ENCODE peak calls at places on chromosomes 2 and 18, in ten cellular contexts. Z is esophagus squamous epithelium; M is A549; T is tibial artery; R is heart left ventricle; B is CD8-positive, alpha-beta memory T cell; F is colonic mucosa; V is H1; D is IMR-90; N is left lung. X is an unnamed sample.

GRCh38 chr2:173448938-173449471 is 94.3 kb downstream of the CDCA7 start:
- DNase-seq in Z (peak; percentile 14), M (peak; percentile 90), T (peak; percentile 79), R (peak; percentile 88), B (peak; percentile 51), F (peak; percentile 93), V (peak; percentile 73), D (peak; percentile 73), N (peak; percentile 81), X (peak; percentile 88)

GRCh38 chr18:45828917-45829811 is 3.7 kb downstream of the SIGLEC15 start:
- DNase-seq in Z (no peak), M (no peak), T (no peak), R (no peak), B (no peak), F (no peak), V (no peak), D (no peak), N (no peak), X (peak; percentile 16)

GRCh38 chr18:48032876-48033769 is 102.7 kb upstream of the SMAD2 start:
- DNase-seq in Z (no peak), M (no peak), T (peak; percentile 35), R (no peak), B (no peak), F (no peak), V (no peak), D (peak; percentile 53), N (peak; percentile 23), X (peak; percentile 28)

GRCh38 chr2:241315183-241315878 is at the start of gene HDLBP:
- DNase-seq in Z (peak; percentile 94), M (peak; percentile 99), T (peak; percentile 100), R (peak; percentile 100), B (peak; percentile 100), F (peak; percentile 100), V (peak; percentile 98), D (peak; percentile 99), N (peak; percentile 100), X (peak; percentile 97)

GRCh38 chr18:75204978-75205759 is 3.8 kb downstream of the PTGR3 start:
- DNase-seq in Z (no peak), M (no peak), T (no peak), R (no peak), B (no peak), F (no peak), V (no peak), D (peak; percentile 23), N (no peak), X (no peak)

GRCh38 chr2:23992931-23993330 is 17.0 kb upstream of the MFSD2B start:
- DNase-seq in Z (no peak), M (no peak), T (no peak), R (no peak), B (no peak), F (no peak), V (no peak), D (no peak), N (no peak), X (no peak)

GRCh38 chr18:78528437-78529228 is 451.0 kb upstream of the SALL3 start:
- DNase-seq in Z (no peak), M (no peak), T (no peak), R (no peak), B (no peak), F (no peak), V (no peak), D (no peak), N (no peak), X (no peak)

GRCh38 chr2:65420712-65421431 is 11.5 kb downstream of the SPRED2 start:
- DNase-seq in Z (no peak), M (peak; percentile 50), T (no peak), R (no peak), B (no peak), F (no peak), V (no peak), D (peak; percentile 80), N (no peak), X (peak; percentile 56)

GRCh38 chr2:177902395-177903160 is 170.0 kb downstream of the PDE11A start:
- DNase-seq in Z (no peak), M (no peak), T (no peak), R (no peak), B (no peak), F (no peak), V (no peak), D (no peak), N (no peak), X (no peak)

GRCh38 chr2:64922482-64923384 is 66.5 kb upstream of the SLC1A4 start:
- DNase-seq in Z (no peak), M (no peak), T (no peak), R (no peak), B (no peak), F (no peak), V (no peak), D (no peak), N (no peak), X (no peak)

GRCh38 chr2:163011035-163011434 is 172.5 kb upstream of the KCNH7 start:
- DNase-seq in Z (no peak), M (no peak), T (no peak), R (no peak), B (no peak), F (no peak), V (no peak), D (no peak), N (no peak), X (no peak)

GRCh38 chr2:57959380-57959779 is 87.2 kb upstream of the VRK2 start:
- DNase-seq in Z (no peak), M (no peak), T (no peak), R (no peak), B (no peak), F (no peak), V (no peak), D (no peak), N (no peak), X (no peak)

GRCh38 chr2:232142049-232142448 is 180.5 kb downstream of the DIS3L2 start:
- DNase-seq in Z (no peak), M (peak; percentile 40), T (no peak), R (peak; percentile 31), B (no peak), F (no peak), V (no peak), D (peak; percentile 31), N (no peak), X (peak; percentile 22)

GRCh38 chr2:213187833-213188532 is 36.6 kb upstream of the IKZF2 start:
- DNase-seq in Z (no peak), M (peak; percentile 52), T (no peak), R (no peak), B (no peak), F (no peak), V (peak; percentile 69), D (peak; percentile 60), N (no peak), X (peak; percentile 55)

GRCh38 chr18:10361660-10362059 is 92.8 kb upstream of the APCDD1 start:
- DNase-seq in Z (no peak), M (no peak), T (no peak), R (no peak), B (no peak), F (no peak), V (no peak), D (no peak), N (no peak), X (no peak)
- H3K9me3 ChIP-seq in Z (peaks cover 9% of the 10 kb centered on the region), M (peaks cover 6% of the 10 kb centered on the region), T (no peaks in the 10 kb centered on the region), R (no peaks in the 10 kb centered on the region), B (peaks cover 7% of the 10 kb centered on the region), F (no peaks in the 10 kb centered on the region), V (peaks cover 3% of the 10 kb centered on the region), D (peaks cover 5% of the 10 kb centered on the region), N (no peaks in the 10 kb centered on the region), X (peaks cover 3% of the 10 kb centered on the region)

DNA sequence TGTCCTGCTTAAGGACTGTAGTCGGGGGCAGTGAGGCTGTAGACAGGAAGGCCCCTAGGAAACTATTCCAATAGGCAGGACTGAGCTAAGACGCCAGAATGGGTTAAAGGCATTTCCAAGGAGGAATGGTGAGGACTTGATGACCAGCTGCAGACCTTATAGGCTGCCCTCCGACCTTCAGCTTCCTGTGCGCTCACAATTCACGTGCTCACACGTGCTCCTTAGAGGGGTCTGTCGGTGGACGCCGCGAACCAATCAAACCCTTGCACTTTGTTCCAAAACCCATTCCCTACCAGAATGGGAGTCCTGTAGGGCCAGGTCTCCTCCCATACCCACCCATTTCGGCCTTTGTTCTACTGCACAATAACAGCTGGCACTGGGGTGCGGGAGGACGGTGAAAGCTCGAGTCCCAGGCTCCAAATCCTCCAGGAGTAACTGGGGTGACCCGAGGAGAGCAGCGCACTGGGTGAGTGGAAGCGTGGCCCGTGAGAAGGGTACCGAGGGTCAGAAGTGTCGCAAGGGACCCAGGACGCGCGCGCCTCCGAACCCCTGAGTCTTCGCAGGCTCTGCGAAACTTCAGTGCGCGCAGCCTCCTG is 12.9 kb downstream of the SIX3 start:
- DNase-seq in Z (no peak), M (no peak), T (no peak), R (no peak), B (no peak), F (no peak), V (no peak), D (no peak), N (no peak), X (no peak)
- H3K4me3 ChIP-seq in Z (no peak overlapping the region), M (no peak overlapping the region), T (peak overlapping the region; percentile 34), R (peak overlapping the region; percentile 42), B (no peak overlapping the region), F (no peak overlapping the region), V (peak overlapping the region; percentile 2), D (no peak overlapping the region), N (no peak overlapping the region), X (no peak overlapping the region)

GRCh38 chr18:35588995-35589394 is 7.5 kb downstream of the GALNT1 start:
- DNase-seq in Z (no peak), M (no peak), T (no peak), R (no peak), B (peak; percentile 7), F (no peak), V (peak; percentile 46), D (no peak), N (no peak), X (no peak)

GRCh38 chr18:35582310-35582682 is 756 bp downstream of the GALNT1 start:
- DNase-seq in Z (no peak), M (no peak), T (no peak), R (no peak), B (no peak), F (no peak), V (no peak), D (no peak), N (no peak), X (no peak)

GRCh38 chr18:35582899-35583558 is 1.5 kb downstream of the GALNT1 start:
- DNase-seq in Z (no peak), M (no peak), T (no peak), R (no peak), B (no peak), F (no peak), V (no peak), D (peak; percentile 45), N (no peak), X (no peak)

GRCh38 chr18:35588122-35588521 is 6.6 kb downstream of the GALNT1 start:
- DNase-seq in Z (no peak), M (no peak), T (no peak), R (no peak), B (no peak), F (no peak), V (no peak), D (no peak), N (no peak), X (no peak)

GRCh38 chr18:35585608-35586007 is 4.1 kb downstream of the GALNT1 start:
- DNase-seq in Z (no peak), M (no peak), T (no peak), R (no peak), B (no peak), F (no peak), V (no peak), D (no peak), N (no peak), X (no peak)
- H3K9me3 ChIP-seq in Z (no peaks in the 10 kb centered on the region), M (peaks cover 36% of the 10 kb centered on the region), T (peaks cover 6% of the 10 kb centered on the region), R (no peaks in the 10 kb centered on the region), B (peaks cover 4% of the 10 kb centered on the region), F (no peaks in the 10 kb centered on the region), V (peaks cover 7% of the 10 kb centered on the region), D (peaks cover 3% of the 10 kb centered on the region), N (no peaks in the 10 kb centered on the region), X (peaks cover 29% of the 10 kb centered on the region)

GRCh38 chr2:157894694-157895450 is 18.7 kb upstream of the ACVR1 start:
- DNase-seq in Z (no peak), M (no peak), T (no peak), R (no peak), B (no peak), F (no peak), V (no peak), D (peak; percentile 84), N (no peak), X (no peak)
- H3K4me3 ChIP-seq in Z (no peak overlapping the region), M (no peak overlapping the region), T (no peak overlapping the region), R (no peak overlapping the region), B (no peak overlapping the region), F (no peak overlapping the region), V (no peak overlapping the region), D (peak overlapping the region; percentile 11), N (no peak overlapping the region), X (no peak overlapping the region)